ENCODE peak calls at places on chromosomes 11 and 22, in four cellular contexts. W, T, S and D are unnamed samples.

GRCh38 chr11:24383137-24383536 is 113.7 kb upstream of the LUZP2 start:
- DNase-seq in T (no peak), W (no peak), S (no peak), D (no peak)

GRCh38 chr11:120612363-120613263 is 101.1 kb downstream of the GRIK4 start:
- DNase-seq in W (no peak), T (no peak), S (no peak), D (no peak)

GRCh38 chr11:62917906-62918502 is 3.2 kb downstream of the CHRM1 start:
- DNase-seq in T (no peak), W (no peak), S (no peak), D (no peak)

GRCh38 chr11:44621140-44621681 is 55.7 kb downstream of the CD82 start:
- DNase-seq in W (peak; percentile 91), T (peak; percentile 41), S (peak; percentile 93), D (peak; percentile 82)

GRCh38 chr11:10916674-10917073 is 58.8 kb upstream of the ZBED5 start:
- DNase-seq in S (no peak), W (no peak), T (no peak), D (no peak)

GRCh38 chr22:30705710-30706651 is 11.3 kb downstream of the OSBP2 start:
- DNase-seq in W (peak; percentile 22), S (no peak), T (peak; percentile 70), D (peak; percentile 15)

GRCh38 chr11:119108151-119108856 is 1.2 kb downstream of the C2CD2L start:
- DNase-seq in S (no peak), W (peak; percentile 85), T (no peak), D (peak; percentile 35)

GRCh38 chr11:129747161-129747560 is 68.5 kb upstream of the TMEM45B start:
- DNase-seq in S (peak; percentile 91), W (no peak), T (no peak), D (no peak)

GRCh38 chr11:56841210-56841810 is 92.8 kb upstream of the OR9G4 start:
- DNase-seq in T (peak; percentile 27), W (no peak), S (no peak), D (peak; percentile 6)

GRCh38 chr11:105719073-105719846 is 109.4 kb downstream of the GRIA4 start:
- DNase-seq in S (no peak), W (no peak), T (peak; percentile 22), D (peak; percentile 3)

GRCh38 chr11:18736590-18737148 is 10.7 kb upstream of the IGSF22 start:
- DNase-seq in W (no peak), T (no peak), S (no peak), D (no peak)

GRCh38 chr11:1639666-1640065 is 10.1 kb downstream of the KRTAP5-5 start:
- DNase-seq in T (no peak), S (no peak), W (peak; percentile 51), D (no peak)

GRCh38 chr11:115170133-115170815 is 333.9 kb downstream of the CADM1 start:
- DNase-seq in S (no peak), W (no peak), T (no peak), D (no peak)

GRCh38 chr11:2549080-2549479 is 104.3 kb downstream of the KCNQ1 start:
- DNase-seq in T (no peak), W (peak; percentile 54), S (no peak), D (no peak)

GRCh38 chr11:68471360-68472340 is 11.1 kb downstream of the PPP6R3 start:
- DNase-seq in W (peak; percentile 43), T (no peak), S (no peak), D (peak; percentile 77)

GRCh38 chr22:40410731-40411505 is 40.5 kb downstream of the SGSM3 start:
- DNase-seq in S (no peak), T (no peak), W (no peak), D (no peak)

GRCh38 chr11:45900916-45901617 is 6.0 kb downstream of the FREY1 start:
- DNase-seq in S (no peak), T (no peak), W (no peak), D (no peak)

GRCh38 chr11:78664606-78665005 is 89.9 kb upstream of the NARS2 start:
- DNase-seq in T (no peak), S (no peak), W (no peak), D (no peak)

GRCh38 chr11:32307449-32307848 is 127.9 kb downstream of the WT1 start:
- DNase-seq in W (no peak), T (no peak), S (no peak), D (no peak)

GRCh38 chr22:17119481-17120202 is 1.5 kb downstream of the TMEM121B start:
- DNase-seq in T (no peak), W (peak; percentile 85), S (no peak), D (no peak)

GRCh38 chr11:17010851-17011420 is 3.3 kb downstream of the PLEKHA7 start:
- DNase-seq in S (no peak), W (no peak), T (no peak), D (no peak)

GRCh38 chr11:7449841-7450214 is 35.5 kb upstream of the OLFML1 start:
- DNase-seq in S (no peak), W (no peak), T (no peak), D (no peak)

GRCh38 chr11:123020968-123021367 is 39.3 kb upstream of the BSX start:
- DNase-seq in S (no peak), T (peak; percentile 33), W (no peak), D (peak; percentile 40)

GRCh38 chr11:124788521-124788920 is 11.7 kb downstream of the MSANTD2 start:
- DNase-seq in W (no peak), S (no peak), T (no peak), D (no peak)

GRCh38 chr11:10456519-10456918 is 1.5 kb downstream of the AMPD3 start:
- DNase-seq in W (peak; percentile 80), T (no peak), S (peak; percentile 26), D (no peak)

GRCh38 chr22:27241430-27242110 is 560.0 kb downstream of the MN1 start:
- DNase-seq in W (peak; percentile 83), T (no peak), S (no peak), D (no peak)

GRCh38 chr11:20090654-20091374 is 69.5 kb downstream of the DBX1 start:
- DNase-seq in S (no peak), W (no peak), T (no peak), D (no peak)

GRCh38 chr11:35138606-35138948 is 394 bp upstream of the CD44 start:
- DNase-seq in W (no peak), S (no peak), T (no peak), D (peak; percentile 44)

GRCh38 chr11:113282898-113283297 is 31.5 kb upstream of the TTC12 start:
- DNase-seq in W (no peak), T (no peak), S (no peak), D (no peak)

GRCh38 chr11:77195071-77195705 is 67.1 kb downstream of the MYO7A start:
- DNase-seq in S (no peak), T (no peak), W (peak; percentile 58), D (no peak)

GRCh38 chr22:20611418-20611817 is 104.0 kb downstream of the MED15 start:
- DNase-seq in S (no peak), T (no peak), W (no peak), D (no peak)

GRCh38 chr11:22082178-22082577 is 110.7 kb upstream of the ANO5 start:
- DNase-seq in T (no peak), W (no peak), S (no peak), D (no peak)

GRCh38 chr11:67032830-67033555 is 10.1 kb downstream of the SYT12 start:
- DNase-seq in S (no peak), T (no peak), W (no peak), D (peak; percentile 89)

GRCh38 chr11:112588252-112588668 is 327.6 kb upstream of the PLET1 start:
- DNase-seq in W (no peak), S (peak; percentile 92), T (peak; percentile 83), D (peak; percentile 33)

GRCh38 chr22:47131611-47132427 is 369.4 kb downstream of the TBC1D22A start:
- DNase-seq in S (no peak), W (no peak), T (no peak), D (no peak)

GRCh38 chr22:47130883-47131610 is 368.6 kb downstream of the TBC1D22A start:
- DNase-seq in T (no peak), W (peak; percentile 24), S (no peak), D (no peak)

GRCh38 chr22:47127441-47127871 is 365.0 kb downstream of the TBC1D22A start:
- DNase-seq in W (peak; percentile 42), S (no peak), T (no peak), D (no peak)

GRCh38 chr22:47128216-47129215 is 366.1 kb downstream of the TBC1D22A start:
- DNase-seq in S (no peak), T (no peak), W (peak; percentile 70), D (no peak)

DNA sequence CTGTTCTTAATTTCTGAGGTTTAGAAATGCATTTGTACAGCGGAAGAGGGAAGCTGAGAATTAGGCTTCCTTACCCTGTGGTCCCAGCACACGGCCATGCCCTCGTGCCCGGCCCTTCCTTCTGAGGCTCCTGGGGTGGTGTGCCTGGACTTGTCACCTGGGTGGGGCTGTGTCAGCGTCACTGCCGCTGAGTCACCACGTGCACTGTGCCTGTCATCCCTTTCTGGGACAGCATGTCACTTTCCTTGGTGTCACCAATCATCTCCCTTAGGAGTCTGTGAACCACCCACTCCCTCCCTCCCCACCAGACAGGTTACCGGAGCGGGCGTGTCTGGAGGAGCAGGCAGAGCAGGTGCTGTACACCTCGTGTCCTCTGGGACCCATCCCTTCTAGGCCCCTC is 367.5 kb downstream of the TBC1D22A start:
- DNase-seq in S (no peak), W (peak; percentile 63), T (peak; percentile 94), D (no peak)
- TF ChIP-seq POLR2A in S (no peak), W (no peak), T (no peak), D (no peak)

DNA sequence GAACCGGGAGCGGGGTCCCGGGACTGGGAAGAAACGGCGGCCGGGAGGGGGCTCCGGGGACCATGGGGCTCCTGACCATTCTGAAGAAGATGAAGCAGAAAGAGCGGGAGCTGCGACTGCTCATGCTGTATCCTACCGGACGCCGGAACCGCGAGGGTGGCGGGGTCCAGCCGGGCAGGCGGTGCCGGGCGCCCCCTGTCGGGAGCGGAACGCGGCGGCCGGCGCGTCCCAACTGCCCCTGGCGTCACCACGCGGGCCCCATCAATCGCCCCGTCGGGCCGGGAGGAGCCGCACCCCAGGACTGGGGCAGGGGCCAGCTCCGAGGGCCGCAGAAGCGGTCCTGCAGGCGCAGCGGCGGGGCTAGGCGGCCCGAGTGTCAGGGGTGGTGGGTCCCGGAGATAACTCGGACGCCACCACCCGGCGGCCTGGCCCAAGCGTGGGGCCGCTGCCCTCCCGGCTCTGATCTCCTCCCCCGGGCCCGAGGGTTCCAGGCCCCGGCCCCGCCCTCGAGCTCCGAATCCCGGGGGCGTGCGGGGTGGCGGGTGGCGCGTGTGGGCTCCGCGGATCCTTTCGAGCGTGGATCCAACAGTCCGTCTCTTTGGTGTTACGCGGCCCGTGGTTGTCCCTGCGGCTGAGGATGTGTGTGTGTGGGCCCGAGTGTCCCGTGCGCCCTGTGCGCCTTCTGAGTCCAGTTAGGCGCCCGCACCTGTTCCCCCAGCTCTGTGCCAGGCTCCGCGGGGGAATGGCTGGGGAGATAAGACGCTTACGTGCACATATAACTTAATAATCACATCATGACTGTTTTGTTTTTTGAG is at the start of gene ARL2:
- DNase-seq in T (no peak), S (peak; percentile 97), W (peak; percentile 95), D (peak; percentile 80)
- TF ChIP-seq POLR2A in T (peak; percentile 4), S (no peak), W (no peak), D (no peak)

GRCh38 chr11:36289226-36289852 is at the start of gene COMMD9:
- DNase-seq in T (peak; percentile 88), S (peak; percentile 99), W (peak; percentile 99), D (peak; percentile 94)
- TF ChIP-seq POLR2A in T (no peak), S (no peak), W (peak; percentile 25), D (peak; percentile 63)

DNA sequence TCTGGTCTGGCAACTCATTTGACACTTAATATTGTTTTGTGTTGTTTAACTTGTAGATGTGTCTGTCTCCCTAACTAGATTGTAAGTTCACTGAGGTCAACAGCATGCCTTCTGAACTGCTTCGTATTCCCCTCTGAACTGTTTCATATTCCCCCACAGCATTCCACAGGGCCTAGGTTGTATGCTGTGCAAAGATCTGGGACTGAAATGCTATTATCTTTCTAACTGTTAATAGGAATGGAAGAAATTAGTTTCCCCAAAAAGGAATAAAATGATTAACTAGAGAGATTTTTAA is 38.2 kb downstream of the ZNRF3 start:
- DNase-seq in T (no peak), W (no peak), S (no peak), D (no peak)
- TF ChIP-seq POLR2A in T (no peak), W (no peak), S (no peak), D (no peak)

GRCh38 chr22:29380856-29381255 is 7.5 kb downstream of the AP1B1 start:
- DNase-seq in T (no peak), S (no peak), W (no peak), D (no peak)
- TF ChIP-seq POLR2A in T (no peak), S (no peak), W (no peak), D (no peak)